ENCODE peak calls at places on chromosomes 6 and 20, in seven cellular contexts. M is ovary, V is HepG2, L is K562, B is A549, I is stomach, T is SK-N-SH. K is an unnamed sample.

GRCh38 chr6:163694988-163695942 is 280.7 kb downstream of the QKI start:
- DNase-seq in M (no peak), V (peak), L (no peak), B (no peak), I (no peak), T (no peak), K (no peak)

GRCh38 chr6:54327631-54328030 is 19.4 kb downstream of the TINAG start:
- DNase-seq in M (no peak), V (no peak), L (no peak), B (no peak), I (no peak), T (no peak), K (no peak)

GRCh38 chr6:143125455-143125854 is 64.8 kb downstream of the AIG1 start:
- DNase-seq in M (no peak), V (no peak), L (no peak), B (no peak), I (no peak), T (peak), K (no peak)

GRCh38 chr6:50842446-50842845 is 23.8 kb downstream of the TFAP2B start:
- DNase-seq in M (no peak), V (no peak), L (no peak), B (no peak), I (no peak), T (no peak), K (no peak)

GRCh38 chr6:31727034-31727716 is 1.9 kb downstream of the DDAH2 start:
- DNase-seq in M (no peak), V (no peak), L (peak), B (no peak), I (no peak), T (no peak), K (no peak)

GRCh38 chr20:36624068-36624813 is 18.7 kb downstream of the RAB5IF start:
- DNase-seq in M (no peak), V (peak), L (no peak), B (no peak), I (peak), T (no peak), K (no peak)

GRCh38 chr20:4076671-4077070 is 61.3 kb upstream of the RNF24 start:
- DNase-seq in M (no peak), V (no peak), L (no peak), B (no peak), I (no peak), T (no peak), K (no peak)

GRCh38 chr6:113997106-113997505 is 26.2 kb upstream of the HDAC2 start:
- DNase-seq in M (no peak), V (no peak), L (no peak), B (peak), I (no peak), T (no peak), K (no peak)

GRCh38 chr6:137277971-137278602 is 58.9 kb upstream of the IFNGR1 start:
- DNase-seq in M (no peak), V (peak), L (no peak), B (peak), I (no peak), T (no peak), K (no peak)

GRCh38 chr20:2846698-2847097 is 6.2 kb downstream of the VPS16 start:
- DNase-seq in M (no peak), V (no peak), L (no peak), B (no peak), I (no peak), T (no peak), K (no peak)

GRCh38 chr20:61901421-61902212 is 164.1 kb downstream of the TAF4 start:
- DNase-seq in M (no peak), V (no peak), L (no peak), B (no peak), I (no peak), T (no peak), K (no peak)

GRCh38 chr20:50048420-50049166 is 64.4 kb downstream of the UBE2V1 start:
- DNase-seq in M (no peak), V (no peak), L (no peak), B (no peak), I (no peak), T (no peak), K (no peak)

GRCh38 chr20:63100926-63101699 is 94.3 kb upstream of the BHLHE23 start:
- DNase-seq in M (no peak), V (no peak), L (no peak), B (no peak), I (no peak), T (no peak), K (peak)

GRCh38 chr6:109772961-109773431 is 81.9 kb downstream of the FIG4 start:
- DNase-seq in M (no peak), V (no peak), L (no peak), B (no peak), I (peak), T (no peak), K (no peak)

GRCh38 chr20:62739067-62739466 is 30.4 kb downstream of the NTSR1 start:
- DNase-seq in M (no peak), V (no peak), L (no peak), B (no peak), I (no peak), T (no peak), K (peak)

GRCh38 chr6:109240370-109241084 is 141.7 kb downstream of the CD164 start:
- DNase-seq in M (no peak), V (no peak), L (peak), B (no peak), I (no peak), T (no peak), K (no peak)

GRCh38 chr20:4534315-4534714 is 187.4 kb upstream of the PRND start:
- DNase-seq in M (no peak), V (no peak), L (no peak), B (no peak), I (no peak), T (no peak), K (no peak)

GRCh38 chr6:9224539-9224938 is 789.2 kb upstream of the SLC35B3 start:
- DNase-seq in M (no peak), V (no peak), L (no peak), B (no peak), I (no peak), T (no peak), K (no peak)

GRCh38 chr6:143536461-143536865 is 24.9 kb upstream of the FUCA2 start:
- DNase-seq in M (peak), V (no peak), L (no peak), B (peak), I (peak), T (no peak), K (no peak)

DNA sequence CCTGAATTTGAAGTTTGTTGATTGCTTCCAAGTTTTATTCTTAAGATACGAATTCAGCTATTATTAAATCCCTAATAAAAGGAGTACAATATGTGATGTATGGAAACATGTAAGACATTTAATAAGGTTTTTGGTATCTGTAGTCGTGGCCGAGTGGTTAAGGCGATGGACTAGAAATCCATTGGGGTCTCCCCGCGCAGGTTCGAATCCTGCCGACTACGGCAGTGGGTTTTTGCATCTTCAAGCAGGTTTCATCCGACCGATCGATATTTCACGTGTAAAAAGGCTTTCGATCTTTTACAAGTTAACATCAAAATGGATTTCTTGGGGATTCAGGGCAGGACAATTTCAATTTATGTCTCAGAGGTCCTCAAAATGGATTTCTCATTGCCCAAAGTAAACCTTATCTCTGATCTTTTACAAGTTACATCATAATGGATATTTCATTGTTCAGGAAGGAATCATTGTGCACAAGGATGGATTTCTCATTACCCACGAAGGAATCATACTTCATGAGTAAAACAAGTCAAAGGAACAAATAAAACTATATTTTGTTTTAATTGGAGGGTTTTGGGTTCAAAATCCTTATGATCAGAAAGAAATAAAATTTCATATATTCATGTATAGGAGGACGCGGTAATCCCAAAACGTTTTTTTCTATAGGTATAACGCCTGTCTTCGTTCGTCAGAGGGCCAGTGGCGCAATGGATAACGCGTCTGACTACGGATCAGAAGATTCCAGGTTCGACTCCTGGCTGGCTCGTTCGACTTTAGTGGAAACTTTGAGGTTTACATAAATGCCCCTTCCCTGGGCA is 37.3 kb upstream of the BTN3A2 start:
- DNase-seq in M (no peak), V (peak), L (peak), B (peak), I (no peak), T (peak), K (no peak)
- TF ChIP-seq EP300 in M (no peak), V (no peak), L (peak), B (no peak), I (no peak), T (peak), K (no peak)

GRCh38 chr6:84953401-84953800 is 189.0 kb upstream of the TBX18 start:
- DNase-seq in M (no peak), V (no peak), L (no peak), B (no peak), I (no peak), T (no peak), K (no peak)
- TF ChIP-seq CTCF in M (no peak), V (no peak), L (no peak), B (no peak), I (no peak), T (no peak), K (no peak)

GRCh38 chr6:127460465-127460864 is 1.3 kb upstream of the KIAA0408 start:
- DNase-seq in M (no peak), V (no peak), L (no peak), B (no peak), I (no peak), T (no peak), K (no peak)

GRCh38 chr6:127458817-127459216 is 372 bp downstream of the KIAA0408 start:
- DNase-seq in M (peak), V (peak), L (no peak), B (no peak), I (no peak), T (no peak), K (peak)

GRCh38 chr6:127457444-127458064 is 1.6 kb downstream of the KIAA0408 start:
- DNase-seq in M (no peak), V (no peak), L (no peak), B (no peak), I (no peak), T (no peak), K (no peak)

GRCh38 chr6:127458190-127458589 is 999 bp downstream of the KIAA0408 start:
- DNase-seq in M (no peak), V (no peak), L (no peak), B (no peak), I (no peak), T (no peak), K (no peak)

GRCh38 chr6:127459231-127459641 is at the start of gene KIAA0408:
- DNase-seq in M (peak), V (no peak), L (peak), B (no peak), I (peak), T (no peak), K (no peak)
- TF ChIP-seq EP300 in M (no peak), V (no peak), L (no peak), B (no peak), I (no peak), T (no peak), K (no peak)

GRCh38 chr6:12506211-12506610 is 210.4 kb upstream of the PHACTR1 start:
- DNase-seq in M (no peak), V (no peak), L (no peak), B (no peak), I (no peak), T (no peak), K (no peak)
- TF ChIP-seq CTCF in M (no peak), V (no peak), L (no peak), B (no peak), I (no peak), T (no peak), K (no peak)